ENCODE peak calls at places on chromosome 17, in five cellular contexts. R, O, H, J and U are unnamed samples.

GRCh38 chr17:81198826-81199481 is 23.8 kb downstream of the CEP131 start:
- DNase-seq in J (no peak), O (no peak), H (no peak), R (no peak), U (no peak)

GRCh38 chr17:78613423-78613822 is 36.2 kb upstream of the DNAH17 start:
- DNase-seq in R (no peak), H (no peak), J (no peak), O (no peak), U (no peak)

GRCh38 chr17:75442168-75443103 is 14.0 kb upstream of the TMEM94 start:
- DNase-seq in O (peak; percentile 5), J (peak; percentile 40), H (no peak), R (peak; percentile 66), U (no peak)

GRCh38 chr17:58587713-58588117 is 73.3 kb upstream of the MTMR4 start:
- DNase-seq in H (no peak), R (peak; percentile 69), J (peak; percentile 63), O (peak; percentile 82), U (peak; percentile 68)

GRCh38 chr17:65292430-65292829 is 155.3 kb downstream of the RGS9 start:
- DNase-seq in J (no peak), R (no peak), O (no peak), H (no peak), U (peak; percentile 33)

GRCh38 chr17:31147507-31148202 is 52.9 kb downstream of the NF1 start:
- DNase-seq in O (peak; percentile 11), H (no peak), J (no peak), R (no peak), U (no peak)

GRCh38 chr17:11238710-11239109 is 2.3 kb upstream of the SHISA6 start:
- DNase-seq in O (no peak), H (no peak), J (no peak), R (no peak), U (no peak)

GRCh38 chr17:63999680-64000531 is 1.8 kb downstream of the PRR29 start:
- DNase-seq in J (no peak), H (no peak), O (peak; percentile 8), R (no peak), U (no peak)

GRCh38 chr17:57431415-57431814 is 175.1 kb downstream of the MSI2 start:
- DNase-seq in R (no peak), J (no peak), H (no peak), O (no peak), U (no peak)
- H3K4me2 ChIP-seq in R (no peak overlapping the region), J (no peak overlapping the region), H (no peak overlapping the region), O (no peak overlapping the region), U (no peak overlapping the region)

DNA sequence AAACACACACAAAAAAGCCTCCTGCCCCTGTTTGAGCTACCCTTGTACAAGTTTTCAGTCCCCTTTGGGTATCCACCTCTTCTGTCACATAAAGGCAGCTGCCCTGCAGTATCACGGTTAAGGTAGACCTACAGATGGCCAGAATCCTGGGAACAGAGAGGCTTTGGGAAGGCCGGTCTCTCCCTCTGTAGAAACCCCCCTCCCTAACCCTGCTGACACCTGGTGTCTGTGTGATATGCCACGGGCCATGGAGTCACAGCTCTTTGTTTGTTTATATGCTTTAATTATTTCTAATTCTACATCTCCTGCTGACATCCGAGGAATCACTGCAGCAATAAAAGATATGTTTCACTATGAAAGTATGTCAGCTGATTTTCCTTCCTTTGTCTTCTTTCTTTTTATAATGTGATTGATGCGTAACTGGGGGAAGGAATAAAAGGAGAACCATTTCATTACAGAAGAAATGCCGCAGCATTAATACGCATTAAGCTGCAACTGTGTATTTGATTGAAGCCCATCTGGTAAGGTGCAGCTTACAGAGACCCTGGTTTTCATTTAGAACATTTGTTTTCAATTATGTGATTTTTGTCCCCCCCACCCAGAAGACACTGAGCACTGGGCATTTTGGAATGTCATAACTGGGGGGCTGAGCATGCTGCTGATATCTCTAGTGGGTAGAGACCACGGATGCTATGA is 142.1 kb downstream of the SLC39A11 start:
- DNase-seq in H (no peak), J (no peak), R (no peak), O (no peak), U (no peak)
- TF ChIP-seq MAX in H (no peak), J (no peak), R (no peak), O (no peak), U (no peak)

GRCh38 chr17:4938670-4939553 is 934 bp downstream of the SLC25A11 start:
- DNase-seq in H (no peak), O (peak; percentile 7), J (no peak), R (no peak), U (no peak)

GRCh38 chr17:4940625-4941021 is 555 bp downstream of the RNF167 start:
- DNase-seq in J (no peak), H (no peak), R (no peak), O (peak; percentile 7), U (no peak)

GRCh38 chr17:4938069-4938491 is 1.8 kb downstream of the SLC25A11 start:
- DNase-seq in R (no peak), H (no peak), J (no peak), O (no peak), U (no peak)

GRCh38 chr17:4939804-4940624 is at the start of the genes RNF167 and SLC25A11:
- DNase-seq in R (peak; percentile 100), H (peak; percentile 100), J (peak; percentile 100), O (peak; percentile 93), U (peak; percentile 100)

GRCh38 chr17:4939554-4939803 is 367 bp downstream of the SLC25A11 start:
- DNase-seq in J (no peak), H (no peak), O (no peak), R (no peak), U (no peak)
- TF ChIP-seq MYC in J (no peak), H (no peak), O (no peak), R (no peak), U (no peak)

GRCh38 chr17:34302626-34303025 is 16.6 kb upstream of the CCL8 start:
- DNase-seq in J (no peak), H (no peak), O (no peak), R (no peak), U (no peak)
- H3K4me2 ChIP-seq in J (no peak overlapping the region), H (no peak overlapping the region), O (no peak overlapping the region), R (no peak overlapping the region), U (no peak overlapping the region)

GRCh38 chr17:40016692-40017000 is 1.4 kb downstream of the CSF3 start:
- DNase-seq in H (no peak), O (no peak), J (no peak), R (no peak), U (no peak)

GRCh38 chr17:40017422-40018080 is 2.3 kb downstream of the CSF3 start:
- DNase-seq in J (no peak), H (no peak), O (no peak), R (no peak), U (no peak)

GRCh38 chr17:40014375-40014980 is 762 bp upstream of the CSF3 start:
- DNase-seq in R (no peak), J (peak; percentile 40), H (no peak), O (no peak), U (peak; percentile 71)

GRCh38 chr17:40015998-40016691 is 905 bp downstream of the CSF3 start:
- DNase-seq in J (no peak), O (no peak), H (no peak), R (no peak), U (no peak)

DNA sequence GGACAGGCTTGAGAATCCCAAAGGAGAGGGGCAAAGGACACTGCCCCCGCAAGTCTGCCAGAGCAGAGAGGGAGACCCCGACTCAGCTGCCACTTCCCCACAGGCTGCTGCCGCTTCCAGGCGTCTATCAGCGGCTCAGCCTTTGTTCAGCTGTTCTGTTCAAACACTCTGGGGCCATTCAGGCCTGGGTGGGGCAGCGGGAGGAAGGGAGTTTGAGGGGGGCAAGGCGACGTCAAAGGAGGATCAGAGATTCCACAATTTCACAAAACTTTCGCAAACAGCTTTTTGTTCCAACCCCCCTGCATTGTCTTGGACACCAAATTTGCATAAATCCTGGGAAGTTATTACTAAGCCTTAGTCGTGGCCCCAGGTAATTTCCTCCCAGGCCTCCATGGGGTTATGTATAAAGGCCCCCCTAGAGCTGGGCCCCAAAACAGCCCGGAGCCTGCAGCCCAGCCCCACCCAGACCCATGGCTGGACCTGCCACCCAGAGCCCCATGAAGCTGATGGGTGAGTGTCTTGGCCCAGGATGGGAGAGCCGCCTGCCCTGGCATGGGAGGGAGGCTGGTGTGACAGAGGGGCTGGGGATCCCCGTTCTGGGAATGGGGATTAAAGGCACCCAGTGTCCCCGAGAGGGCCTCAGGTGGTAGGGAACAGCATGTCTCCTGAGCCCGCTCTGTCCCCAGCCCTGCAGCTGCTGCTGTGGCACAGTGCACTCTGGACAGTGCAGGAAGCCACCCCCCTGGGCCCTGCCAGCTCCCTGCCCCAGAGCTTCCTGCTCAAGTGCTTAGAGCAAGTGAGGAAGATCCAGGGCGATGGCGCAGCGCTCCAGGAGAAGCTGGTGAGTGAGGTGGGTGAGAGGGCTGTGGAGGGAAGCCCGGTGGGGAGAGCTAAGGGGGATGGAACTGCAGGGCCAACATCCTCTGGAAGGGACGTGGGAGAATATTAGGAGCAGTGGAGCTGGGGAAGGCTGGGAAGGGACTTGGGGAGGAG is at the start of gene CSF3:
- DNase-seq in O (no peak), J (peak; percentile 51), R (no peak), H (no peak), U (peak; percentile 31)
- TF ChIP-seq MAX in O (no peak), J (no peak), R (no peak), H (no peak), U (no peak)

GRCh38 chr17:46074540-46074939 is 75.5 kb downstream of the STH start:
- DNase-seq in O (no peak), J (no peak), R (no peak), H (no peak), U (no peak)

GRCh38 chr17:46081018-46081320 is 81.9 kb downstream of the STH start:
- DNase-seq in R (no peak), H (no peak), O (no peak), J (no peak), U (no peak)

GRCh38 chr17:46080118-46081017 is 81.3 kb downstream of the STH start:
- DNase-seq in H (no peak), R (no peak), J (no peak), O (no peak), U (no peak)

GRCh38 chr17:46082293-46082692 is 83.2 kb downstream of the STH start:
- DNase-seq in H (no peak), O (no peak), J (no peak), R (no peak), U (no peak)

GRCh38 chr17:46078675-46079074 is 79.6 kb downstream of the STH start:
- DNase-seq in J (no peak), H (no peak), O (peak; percentile 70), R (no peak), U (no peak)
- TF ChIP-seq MYC in J (no peak), H (no peak), O (no peak), R (no peak), U (no peak)

GRCh38 chr17:27290916-27291598 is 2.9 kb upstream of the WSB1 start:
- DNase-seq in O (no peak), H (no peak), R (no peak), J (peak; percentile 28), U (no peak)
- H3K4me2 ChIP-seq in O (no peak overlapping the region), H (no peak overlapping the region), R (no peak overlapping the region), J (no peak overlapping the region), U (no peak overlapping the region)

GRCh38 chr17:77527394-77527793 is 386.6 kb downstream of the SEC14L1 start:
- DNase-seq in H (no peak), R (no peak), J (no peak), O (no peak), U (no peak)

GRCh38 chr17:77526728-77527355 is 386.1 kb downstream of the SEC14L1 start:
- DNase-seq in R (no peak), H (no peak), J (no peak), O (no peak), U (no peak)

GRCh38 chr17:77529328-77529650 is 388.5 kb downstream of the SEC14L1 start:
- DNase-seq in J (no peak), H (no peak), O (no peak), R (no peak), U (no peak)

GRCh38 chr17:77528516-77529327 is 388.0 kb downstream of the SEC14L1 start:
- DNase-seq in O (no peak), R (no peak), H (no peak), J (no peak), U (no peak)

GRCh38 chr17:77527836-77528505 is 387.2 kb downstream of the SEC14L1 start:
- DNase-seq in R (no peak), H (no peak), J (no peak), O (no peak), U (no peak)
- TF ChIP-seq MAX in R (no peak), H (no peak), J (no peak), O (no peak), U (no peak)